ENCODE peak calls at places on chromosomes 11 and 22, in eight cellular contexts. One of them, this sample, is unnamed.
A peak's percentile ranks its signal among the peaks of the same experiment; 100 is the strongest.

GRCh38 chr11:129694966-129695365 is 120.7 kb upstream of the TMEM45B start:
- DNase-seq in progenitor cell of endocrine pancreas: no peak
- DNase-seq in astrocyte of the spinal cord: peak; percentile 7
- DNase-seq in GM12865: no peak
- DNase-seq in NCI-H187: no peak
- DNase-seq in CD4-positive, alpha-beta memory T cell: no peak
- DNase-seq in activated T-helper 1 cell treated with anti-CD3 and anti-CD28 coated beads, Interleukin-12 subunit alpha, Interleukin-12 subunit beta, Interleukin-2, Interleukin-4 antibody, amounts not matched to agents 30 ng/mL and 10 ng/mL and 1 ng/mL, durations not matched to agents 14 hours and 24 hours and 36 hours: no peak
- DNase-seq in RPMI8226: no peak
- DNase-seq in this sample: no peak

GRCh38 chr11:62295504-62295903 is 3.4 kb downstream of the SCGB1D4 start:
- DNase-seq in RPMI8226: peak; percentile 41
- DNase-seq in CD4-positive, alpha-beta memory T cell: no peak
- DNase-seq in astrocyte of the spinal cord: peak; percentile 36
- DNase-seq in progenitor cell of endocrine pancreas: peak; percentile 40
- DNase-seq in NCI-H187: no peak
- DNase-seq in activated T-helper 1 cell treated with anti-CD3 and anti-CD28 coated beads, Interleukin-12 subunit alpha, Interleukin-12 subunit beta, Interleukin-2, Interleukin-4 antibody, amounts not matched to agents 30 ng/mL and 10 ng/mL and 1 ng/mL, durations not matched to agents 14 hours and 24 hours and 36 hours: no peak
- DNase-seq in GM12865: peak; percentile 17
- DNase-seq in this sample: no peak

GRCh38 chr11:9004310-9004945 is 627 bp upstream of the NRIP3 start:
- DNase-seq in progenitor cell of endocrine pancreas: peak; percentile 43
- DNase-seq in RPMI8226: no peak
- DNase-seq in CD4-positive, alpha-beta memory T cell: no peak
- DNase-seq in NCI-H187: no peak
- DNase-seq in astrocyte of the spinal cord: no peak
- DNase-seq in GM12865: no peak
- DNase-seq in activated T-helper 1 cell treated with anti-CD3 and anti-CD28 coated beads, Interleukin-12 subunit alpha, Interleukin-12 subunit beta, Interleukin-2, Interleukin-4 antibody, amounts not matched to agents 30 ng/mL and 10 ng/mL and 1 ng/mL, durations not matched to agents 14 hours and 24 hours and 36 hours: no peak
- DNase-seq in this sample: peak; percentile 80

GRCh38 chr11:67179892-67180490 is 60.9 kb downstream of the KDM2A start:
- DNase-seq in progenitor cell of endocrine pancreas: no peak
- DNase-seq in CD4-positive, alpha-beta memory T cell: no peak
- DNase-seq in NCI-H187: no peak
- DNase-seq in astrocyte of the spinal cord: peak; percentile 42
- DNase-seq in RPMI8226: no peak
- DNase-seq in GM12865: no peak
- DNase-seq in activated T-helper 1 cell treated with anti-CD3 and anti-CD28 coated beads, Interleukin-12 subunit alpha, Interleukin-12 subunit beta, Interleukin-2, Interleukin-4 antibody, amounts not matched to agents 30 ng/mL and 10 ng/mL and 1 ng/mL, durations not matched to agents 14 hours and 24 hours and 36 hours: no peak
- DNase-seq in this sample: no peak

GRCh38 chr11:121323208-121323607 is 30.6 kb downstream of the SC5D start:
- DNase-seq in RPMI8226: no peak
- DNase-seq in CD4-positive, alpha-beta memory T cell: no peak
- DNase-seq in activated T-helper 1 cell treated with anti-CD3 and anti-CD28 coated beads, Interleukin-12 subunit alpha, Interleukin-12 subunit beta, Interleukin-2, Interleukin-4 antibody, amounts not matched to agents 30 ng/mL and 10 ng/mL and 1 ng/mL, durations not matched to agents 14 hours and 24 hours and 36 hours: no peak
- DNase-seq in GM12865: no peak
- DNase-seq in NCI-H187: no peak
- DNase-seq in astrocyte of the spinal cord: no peak
- DNase-seq in progenitor cell of endocrine pancreas: no peak
- DNase-seq in this sample: no peak

GRCh38 chr11:65524747-65525658 is at the start of gene SCYL1:
- DNase-seq in progenitor cell of endocrine pancreas: peak; percentile 61
- DNase-seq in RPMI8226: peak; percentile 80
- DNase-seq in astrocyte of the spinal cord: peak; percentile 75
- DNase-seq in GM12865: peak; percentile 85
- DNase-seq in CD4-positive, alpha-beta memory T cell: peak; percentile 72
- DNase-seq in activated T-helper 1 cell treated with anti-CD3 and anti-CD28 coated beads, Interleukin-12 subunit alpha, Interleukin-12 subunit beta, Interleukin-2, Interleukin-4 antibody, amounts not matched to agents 30 ng/mL and 10 ng/mL and 1 ng/mL, durations not matched to agents 14 hours and 24 hours and 36 hours: peak; percentile 71
- DNase-seq in NCI-H187: peak; percentile 46
- DNase-seq in this sample: peak; percentile 79

GRCh38 chr11:129042503-129042902 is 99.8 kb upstream of the TP53AIP1 start:
- DNase-seq in astrocyte of the spinal cord: no peak
- DNase-seq in NCI-H187: no peak
- DNase-seq in activated T-helper 1 cell treated with anti-CD3 and anti-CD28 coated beads, Interleukin-12 subunit alpha, Interleukin-12 subunit beta, Interleukin-2, Interleukin-4 antibody, amounts not matched to agents 30 ng/mL and 10 ng/mL and 1 ng/mL, durations not matched to agents 14 hours and 24 hours and 36 hours: no peak
- DNase-seq in progenitor cell of endocrine pancreas: no peak
- DNase-seq in RPMI8226: no peak
- DNase-seq in GM12865: no peak
- DNase-seq in CD4-positive, alpha-beta memory T cell: no peak
- DNase-seq in this sample: no peak

GRCh38 chr22:43060213-43060612 is 29.0 kb downstream of the TTLL1 start:
- DNase-seq in CD4-positive, alpha-beta memory T cell: peak; percentile 9
- DNase-seq in NCI-H187: no peak
- DNase-seq in activated T-helper 1 cell treated with anti-CD3 and anti-CD28 coated beads, Interleukin-12 subunit alpha, Interleukin-12 subunit beta, Interleukin-2, Interleukin-4 antibody, amounts not matched to agents 30 ng/mL and 10 ng/mL and 1 ng/mL, durations not matched to agents 14 hours and 24 hours and 36 hours: peak; percentile 14
- DNase-seq in GM12865: peak; percentile 46
- DNase-seq in astrocyte of the spinal cord: no peak
- DNase-seq in progenitor cell of endocrine pancreas: peak; percentile 44
- DNase-seq in RPMI8226: peak; percentile 68
- DNase-seq in this sample: no peak

GRCh38 chr11:43905788-43906187 is 25.2 kb downstream of the ALKBH3 start:
- DNase-seq in RPMI8226: no peak
- DNase-seq in GM12865: no peak
- DNase-seq in NCI-H187: no peak
- DNase-seq in activated T-helper 1 cell treated with anti-CD3 and anti-CD28 coated beads, Interleukin-12 subunit alpha, Interleukin-12 subunit beta, Interleukin-2, Interleukin-4 antibody, amounts not matched to agents 30 ng/mL and 10 ng/mL and 1 ng/mL, durations not matched to agents 14 hours and 24 hours and 36 hours: no peak
- DNase-seq in astrocyte of the spinal cord: peak; percentile 27
- DNase-seq in CD4-positive, alpha-beta memory T cell: no peak
- DNase-seq in progenitor cell of endocrine pancreas: no peak
- DNase-seq in this sample: no peak

GRCh38 chr11:20156876-20157613 is 3.2 kb downstream of the DBX1 start:
- DNase-seq in NCI-H187: no peak
- DNase-seq in progenitor cell of endocrine pancreas: no peak
- DNase-seq in RPMI8226: peak; percentile 61
- DNase-seq in astrocyte of the spinal cord: no peak
- DNase-seq in CD4-positive, alpha-beta memory T cell: peak; percentile 64
- DNase-seq in activated T-helper 1 cell treated with anti-CD3 and anti-CD28 coated beads, Interleukin-12 subunit alpha, Interleukin-12 subunit beta, Interleukin-2, Interleukin-4 antibody, amounts not matched to agents 30 ng/mL and 10 ng/mL and 1 ng/mL, durations not matched to agents 14 hours and 24 hours and 36 hours: no peak
- DNase-seq in GM12865: peak; percentile 39
- DNase-seq in this sample: no peak

GRCh38 chr22:25186140-25186539 is 13.5 kb upstream of the CRYBB3 start:
- DNase-seq in NCI-H187: no peak
- DNase-seq in activated T-helper 1 cell treated with anti-CD3 and anti-CD28 coated beads, Interleukin-12 subunit alpha, Interleukin-12 subunit beta, Interleukin-2, Interleukin-4 antibody, amounts not matched to agents 30 ng/mL and 10 ng/mL and 1 ng/mL, durations not matched to agents 14 hours and 24 hours and 36 hours: no peak
- DNase-seq in astrocyte of the spinal cord: no peak
- DNase-seq in GM12865: no peak
- DNase-seq in RPMI8226: no peak
- DNase-seq in CD4-positive, alpha-beta memory T cell: no peak
- DNase-seq in progenitor cell of endocrine pancreas: no peak
- DNase-seq in this sample: no peak

GRCh38 chr22:41902932-41903421 is 11.9 kb downstream of the SHISA8 start:
- DNase-seq in activated T-helper 1 cell treated with anti-CD3 and anti-CD28 coated beads, Interleukin-12 subunit alpha, Interleukin-12 subunit beta, Interleukin-2, Interleukin-4 antibody, amounts not matched to agents 30 ng/mL and 10 ng/mL and 1 ng/mL, durations not matched to agents 14 hours and 24 hours and 36 hours: no peak
- DNase-seq in CD4-positive, alpha-beta memory T cell: no peak
- DNase-seq in NCI-H187: no peak
- DNase-seq in RPMI8226: peak; percentile 69
- DNase-seq in GM12865: no peak
- DNase-seq in progenitor cell of endocrine pancreas: no peak
- DNase-seq in astrocyte of the spinal cord: no peak
- DNase-seq in this sample: no peak

GRCh38 chr22:41816871-41817270 is 16.0 kb upstream of the SREBF2 start:
- DNase-seq in progenitor cell of endocrine pancreas: no peak
- DNase-seq in GM12865: no peak
- DNase-seq in CD4-positive, alpha-beta memory T cell: no peak
- DNase-seq in activated T-helper 1 cell treated with anti-CD3 and anti-CD28 coated beads, Interleukin-12 subunit alpha, Interleukin-12 subunit beta, Interleukin-2, Interleukin-4 antibody, amounts not matched to agents 30 ng/mL and 10 ng/mL and 1 ng/mL, durations not matched to agents 14 hours and 24 hours and 36 hours: no peak
- DNase-seq in astrocyte of the spinal cord: no peak
- DNase-seq in RPMI8226: no peak
- DNase-seq in NCI-H187: no peak
- DNase-seq in this sample: no peak

GRCh38 chr11:6746086-6746618 is 25.6 kb downstream of the OR2AG2 start:
- DNase-seq in progenitor cell of endocrine pancreas: no peak
- DNase-seq in activated T-helper 1 cell treated with anti-CD3 and anti-CD28 coated beads, Interleukin-12 subunit alpha, Interleukin-12 subunit beta, Interleukin-2, Interleukin-4 antibody, amounts not matched to agents 30 ng/mL and 10 ng/mL and 1 ng/mL, durations not matched to agents 14 hours and 24 hours and 36 hours: peak; percentile 40
- DNase-seq in NCI-H187: no peak
- DNase-seq in RPMI8226: peak; percentile 24
- DNase-seq in CD4-positive, alpha-beta memory T cell: peak; percentile 64
- DNase-seq in astrocyte of the spinal cord: no peak
- DNase-seq in GM12865: peak; percentile 87
- DNase-seq in this sample: no peak

GRCh38 chr11:121652982-121653381 is 200.2 kb upstream of the SORL1-AS1 start:
- DNase-seq in astrocyte of the spinal cord: peak; percentile 40
- DNase-seq in NCI-H187: no peak
- DNase-seq in RPMI8226: no peak
- DNase-seq in activated T-helper 1 cell treated with anti-CD3 and anti-CD28 coated beads, Interleukin-12 subunit alpha, Interleukin-12 subunit beta, Interleukin-2, Interleukin-4 antibody, amounts not matched to agents 30 ng/mL and 10 ng/mL and 1 ng/mL, durations not matched to agents 14 hours and 24 hours and 36 hours: no peak
- DNase-seq in CD4-positive, alpha-beta memory T cell: no peak
- DNase-seq in progenitor cell of endocrine pancreas: no peak
- DNase-seq in GM12865: no peak
- DNase-seq in this sample: no peak

GRCh38 chr11:68302256-68303054 is 9.9 kb upstream of the LRP5 start:
- DNase-seq in progenitor cell of endocrine pancreas: no peak
- DNase-seq in NCI-H187: no peak
- DNase-seq in GM12865: no peak
- DNase-seq in CD4-positive, alpha-beta memory T cell: no peak
- DNase-seq in activated T-helper 1 cell treated with anti-CD3 and anti-CD28 coated beads, Interleukin-12 subunit alpha, Interleukin-12 subunit beta, Interleukin-2, Interleukin-4 antibody, amounts not matched to agents 30 ng/mL and 10 ng/mL and 1 ng/mL, durations not matched to agents 14 hours and 24 hours and 36 hours: no peak
- DNase-seq in astrocyte of the spinal cord: peak; percentile 35
- DNase-seq in RPMI8226: peak; percentile 82
- DNase-seq in this sample: no peak

GRCh38 chr11:17607572-17608570 is 60.8 kb downstream of the OTOG start:
- DNase-seq in activated T-helper 1 cell treated with anti-CD3 and anti-CD28 coated beads, Interleukin-12 subunit alpha, Interleukin-12 subunit beta, Interleukin-2, Interleukin-4 antibody, amounts not matched to agents 30 ng/mL and 10 ng/mL and 1 ng/mL, durations not matched to agents 14 hours and 24 hours and 36 hours: no peak
- DNase-seq in RPMI8226: no peak
- DNase-seq in GM12865: no peak
- DNase-seq in astrocyte of the spinal cord: no peak
- DNase-seq in progenitor cell of endocrine pancreas: no peak
- DNase-seq in CD4-positive, alpha-beta memory T cell: no peak
- DNase-seq in NCI-H187: no peak
- DNase-seq in this sample: no peak

GRCh38 chr22:17586831-17587440 is 23.6 kb downstream of the SLC25A18 start:
- DNase-seq in activated T-helper 1 cell treated with anti-CD3 and anti-CD28 coated beads, Interleukin-12 subunit alpha, Interleukin-12 subunit beta, Interleukin-2, Interleukin-4 antibody, amounts not matched to agents 30 ng/mL and 10 ng/mL and 1 ng/mL, durations not matched to agents 14 hours and 24 hours and 36 hours: no peak
- DNase-seq in CD4-positive, alpha-beta memory T cell: no peak
- DNase-seq in astrocyte of the spinal cord: no peak
- DNase-seq in progenitor cell of endocrine pancreas: no peak
- DNase-seq in NCI-H187: no peak
- DNase-seq in RPMI8226: no peak
- DNase-seq in GM12865: no peak
- DNase-seq in this sample: peak; percentile 74

GRCh38 chr22:37077802-37078448 is 26.4 kb downstream of the KCTD17 start:
- DNase-seq in NCI-H187: no peak
- DNase-seq in progenitor cell of endocrine pancreas: peak; percentile 72
- DNase-seq in GM12865: peak; percentile 78
- DNase-seq in astrocyte of the spinal cord: peak; percentile 29
- DNase-seq in RPMI8226: peak; percentile 68
- DNase-seq in activated T-helper 1 cell treated with anti-CD3 and anti-CD28 coated beads, Interleukin-12 subunit alpha, Interleukin-12 subunit beta, Interleukin-2, Interleukin-4 antibody, amounts not matched to agents 30 ng/mL and 10 ng/mL and 1 ng/mL, durations not matched to agents 14 hours and 24 hours and 36 hours: peak; percentile 79
- DNase-seq in CD4-positive, alpha-beta memory T cell: peak; percentile 81
- DNase-seq in this sample: peak; percentile 86

GRCh38 chr11:129373489-129373953 is 2.1 kb upstream of the BARX2 start:
- DNase-seq in progenitor cell of endocrine pancreas: no peak
- DNase-seq in activated T-helper 1 cell treated with anti-CD3 and anti-CD28 coated beads, Interleukin-12 subunit alpha, Interleukin-12 subunit beta, Interleukin-2, Interleukin-4 antibody, amounts not matched to agents 30 ng/mL and 10 ng/mL and 1 ng/mL, durations not matched to agents 14 hours and 24 hours and 36 hours: no peak
- DNase-seq in GM12865: no peak
- DNase-seq in NCI-H187: no peak
- DNase-seq in CD4-positive, alpha-beta memory T cell: no peak
- DNase-seq in astrocyte of the spinal cord: no peak
- DNase-seq in RPMI8226: no peak
- DNase-seq in this sample: no peak

GRCh38 chr11:95175969-95176368 is 55.0 kb downstream of the SESN3 start:
- DNase-seq in RPMI8226: no peak
- DNase-seq in activated T-helper 1 cell treated with anti-CD3 and anti-CD28 coated beads, Interleukin-12 subunit alpha, Interleukin-12 subunit beta, Interleukin-2, Interleukin-4 antibody, amounts not matched to agents 30 ng/mL and 10 ng/mL and 1 ng/mL, durations not matched to agents 14 hours and 24 hours and 36 hours: no peak
- DNase-seq in NCI-H187: no peak
- DNase-seq in progenitor cell of endocrine pancreas: no peak
- DNase-seq in CD4-positive, alpha-beta memory T cell: no peak
- DNase-seq in GM12865: no peak
- DNase-seq in astrocyte of the spinal cord: no peak
- DNase-seq in this sample: no peak

GRCh38 chr11:5737091-5737490 is 843 bp downstream of the OR56B1 start:
- DNase-seq in NCI-H187: no peak
- DNase-seq in activated T-helper 1 cell treated with anti-CD3 and anti-CD28 coated beads, Interleukin-12 subunit alpha, Interleukin-12 subunit beta, Interleukin-2, Interleukin-4 antibody, amounts not matched to agents 30 ng/mL and 10 ng/mL and 1 ng/mL, durations not matched to agents 14 hours and 24 hours and 36 hours: no peak
- DNase-seq in CD4-positive, alpha-beta memory T cell: no peak
- DNase-seq in progenitor cell of endocrine pancreas: no peak
- DNase-seq in RPMI8226: no peak
- DNase-seq in astrocyte of the spinal cord: peak; percentile 66
- DNase-seq in GM12865: no peak
- DNase-seq in this sample: no peak

GRCh38 chr22:27872488-27872887 is 46.6 kb downstream of the PITPNB start:
- DNase-seq in RPMI8226: no peak
- DNase-seq in GM12865: no peak
- DNase-seq in progenitor cell of endocrine pancreas: no peak
- DNase-seq in NCI-H187: no peak
- DNase-seq in astrocyte of the spinal cord: no peak
- DNase-seq in CD4-positive, alpha-beta memory T cell: no peak
- DNase-seq in activated T-helper 1 cell treated with anti-CD3 and anti-CD28 coated beads, Interleukin-12 subunit alpha, Interleukin-12 subunit beta, Interleukin-2, Interleukin-4 antibody, amounts not matched to agents 30 ng/mL and 10 ng/mL and 1 ng/mL, durations not matched to agents 14 hours and 24 hours and 36 hours: no peak
- DNase-seq in this sample: no peak

GRCh38 chr11:117827521-117828511 is 3.3 kb upstream of the FXYD2 start:
- DNase-seq in astrocyte of the spinal cord: no peak
- DNase-seq in NCI-H187: no peak
- DNase-seq in progenitor cell of endocrine pancreas: peak; percentile 7
- DNase-seq in CD4-positive, alpha-beta memory T cell: peak; percentile 31
- DNase-seq in RPMI8226: no peak
- DNase-seq in GM12865: no peak
- DNase-seq in activated T-helper 1 cell treated with anti-CD3 and anti-CD28 coated beads, Interleukin-12 subunit alpha, Interleukin-12 subunit beta, Interleukin-2, Interleukin-4 antibody, amounts not matched to agents 30 ng/mL and 10 ng/mL and 1 ng/mL, durations not matched to agents 14 hours and 24 hours and 36 hours: no peak
- DNase-seq in this sample: peak; percentile 38

GRCh38 chr11:132008872-132009271 is 638.5 kb downstream of the NTM start:
- DNase-seq in astrocyte of the spinal cord: no peak
- DNase-seq in GM12865: no peak
- DNase-seq in activated T-helper 1 cell treated with anti-CD3 and anti-CD28 coated beads, Interleukin-12 subunit alpha, Interleukin-12 subunit beta, Interleukin-2, Interleukin-4 antibody, amounts not matched to agents 30 ng/mL and 10 ng/mL and 1 ng/mL, durations not matched to agents 14 hours and 24 hours and 36 hours: no peak
- DNase-seq in RPMI8226: no peak
- DNase-seq in NCI-H187: no peak
- DNase-seq in CD4-positive, alpha-beta memory T cell: no peak
- DNase-seq in progenitor cell of endocrine pancreas: no peak
- DNase-seq in this sample: no peak

GRCh38 chr22:20857838-20858614 is 585 bp downstream of the PI4KA start:
- DNase-seq in activated T-helper 1 cell treated with anti-CD3 and anti-CD28 coated beads, Interleukin-12 subunit alpha, Interleukin-12 subunit beta, Interleukin-2, Interleukin-4 antibody, amounts not matched to agents 30 ng/mL and 10 ng/mL and 1 ng/mL, durations not matched to agents 14 hours and 24 hours and 36 hours: peak; percentile 79
- DNase-seq in GM12865: peak; percentile 91
- DNase-seq in astrocyte of the spinal cord: peak; percentile 92
- DNase-seq in CD4-positive, alpha-beta memory T cell: peak; percentile 9
- DNase-seq in NCI-H187: peak; percentile 39
- DNase-seq in RPMI8226: peak; percentile 52
- DNase-seq in progenitor cell of endocrine pancreas: peak; percentile 85
- DNase-seq in this sample: peak; percentile 93

GRCh38 chr22:37690901-37691504 is 4.9 kb downstream of the NOL12 start:
- DNase-seq in astrocyte of the spinal cord: no peak
- DNase-seq in GM12865: no peak
- DNase-seq in activated T-helper 1 cell treated with anti-CD3 and anti-CD28 coated beads, Interleukin-12 subunit alpha, Interleukin-12 subunit beta, Interleukin-2, Interleukin-4 antibody, amounts not matched to agents 30 ng/mL and 10 ng/mL and 1 ng/mL, durations not matched to agents 14 hours and 24 hours and 36 hours: no peak
- DNase-seq in NCI-H187: no peak
- DNase-seq in progenitor cell of endocrine pancreas: no peak
- DNase-seq in RPMI8226: no peak
- DNase-seq in CD4-positive, alpha-beta memory T cell: no peak
- DNase-seq in this sample: no peak

GRCh38 chr11:10695821-10696220 is 2.3 kb upstream of the IRAG1 start:
- DNase-seq in astrocyte of the spinal cord: no peak
- DNase-seq in RPMI8226: no peak
- DNase-seq in CD4-positive, alpha-beta memory T cell: no peak
- DNase-seq in activated T-helper 1 cell treated with anti-CD3 and anti-CD28 coated beads, Interleukin-12 subunit alpha, Interleukin-12 subunit beta, Interleukin-2, Interleukin-4 antibody, amounts not matched to agents 30 ng/mL and 10 ng/mL and 1 ng/mL, durations not matched to agents 14 hours and 24 hours and 36 hours: no peak
- DNase-seq in NCI-H187: no peak
- DNase-seq in progenitor cell of endocrine pancreas: no peak
- DNase-seq in GM12865: no peak
- DNase-seq in this sample: no peak

GRCh38 chr11:96149743-96150555 is 193.0 kb downstream of the MAML2 start:
- DNase-seq in activated T-helper 1 cell treated with anti-CD3 and anti-CD28 coated beads, Interleukin-12 subunit alpha, Interleukin-12 subunit beta, Interleukin-2, Interleukin-4 antibody, amounts not matched to agents 30 ng/mL and 10 ng/mL and 1 ng/mL, durations not matched to agents 14 hours and 24 hours and 36 hours: no peak
- DNase-seq in GM12865: no peak
- DNase-seq in astrocyte of the spinal cord: peak; percentile 69
- DNase-seq in CD4-positive, alpha-beta memory T cell: no peak
- DNase-seq in NCI-H187: no peak
- DNase-seq in RPMI8226: no peak
- DNase-seq in progenitor cell of endocrine pancreas: no peak
- DNase-seq in this sample: no peak

GRCh38 chr11:61928606-61929005 is 11.2 kb upstream of the RAB3IL1 start:
- DNase-seq in astrocyte of the spinal cord: no peak
- DNase-seq in CD4-positive, alpha-beta memory T cell: no peak
- DNase-seq in NCI-H187: no peak
- DNase-seq in progenitor cell of endocrine pancreas: no peak
- DNase-seq in RPMI8226: no peak
- DNase-seq in activated T-helper 1 cell treated with anti-CD3 and anti-CD28 coated beads, Interleukin-12 subunit alpha, Interleukin-12 subunit beta, Interleukin-2, Interleukin-4 antibody, amounts not matched to agents 30 ng/mL and 10 ng/mL and 1 ng/mL, durations not matched to agents 14 hours and 24 hours and 36 hours: no peak
- DNase-seq in GM12865: no peak
- DNase-seq in this sample: no peak

GRCh38 chr11:102007567-102008437 is 39.4 kb upstream of the CFAP300 start:
- DNase-seq in CD4-positive, alpha-beta memory T cell: peak; percentile 48
- DNase-seq in progenitor cell of endocrine pancreas: no peak
- DNase-seq in NCI-H187: peak; percentile 39
- DNase-seq in RPMI8226: peak; percentile 22
- DNase-seq in activated T-helper 1 cell treated with anti-CD3 and anti-CD28 coated beads, Interleukin-12 subunit alpha, Interleukin-12 subunit beta, Interleukin-2, Interleukin-4 antibody, amounts not matched to agents 30 ng/mL and 10 ng/mL and 1 ng/mL, durations not matched to agents 14 hours and 24 hours and 36 hours: no peak
- DNase-seq in GM12865: peak; percentile 23
- DNase-seq in astrocyte of the spinal cord: peak; percentile 79
- DNase-seq in this sample: no peak

This sample was measured in aorta.